ENCODE peak calls at places on chromosomes 4 and X, in six cellular contexts. T is osteoblast; Z is CD4-positive, CD25-positive, alpha-beta regulatory T cell; Y is colonic mucosa; X is testis; J is left ventricle myocardium inferior. C is an unnamed sample.

GRCh38 chr4:51870441-51871188 is 27.7 kb downstream of the DCUN1D4 start:
- DNase-seq in Y (no peak), T (no peak), Z (no peak), J (no peak), X (no peak), C (no peak)

GRCh38 chrX:49712577-49712976 is 16.8 kb upstream of the PAGE1 start:
- DNase-seq in J (no peak), T (no peak), Z (no peak), X (no peak), Y (no peak), C (no peak)

GRCh38 chr4:160180206-160180605 is 1077.3 kb downstream of the RAPGEF2 start:
- DNase-seq in Y (no peak), X (no peak), Z (no peak), T (peak; percentile 42), J (no peak), C (no peak)

GRCh38 chr4:54475546-54475945 is 182.2 kb upstream of the KIT start:
- DNase-seq in Z (no peak), Y (no peak), T (no peak), X (no peak), J (no peak), C (no peak)

GRCh38 chr4:134024251-134024650 is 177.3 kb downstream of the PABPC4L start:
- DNase-seq in T (no peak), X (no peak), Z (no peak), Y (no peak), J (no peak), C (no peak)

GRCh38 chr4:2071912-2072867 is 13.1 kb downstream of the NAT8L start:
- DNase-seq in Y (no peak), J (no peak), T (peak; percentile 81), X (peak; percentile 82), Z (no peak), C (no peak)

GRCh38 chr4:62717144-62717543 is 1517.0 kb downstream of the ADGRL3 start:
- DNase-seq in Y (no peak), X (no peak), Z (no peak), T (no peak), J (no peak), C (no peak)

GRCh38 chr4:37722000-37722638 is 35.9 kb upstream of the RELL1 start:
- DNase-seq in Z (no peak), Y (no peak), J (no peak), X (no peak), T (no peak), C (peak; percentile 10)

GRCh38 chrX:13638021-13638420 is 14.9 kb upstream of the TCEANC start:
- DNase-seq in Z (no peak), X (no peak), Y (no peak), T (no peak), J (no peak), C (no peak)

GRCh38 chrX:18543738-18544137 is 118.3 kb downstream of the CDKL5 start:
- DNase-seq in T (no peak), Y (no peak), Z (no peak), J (no peak), X (no peak), C (no peak)

GRCh38 chrX:153633607-153634180 is 13.3 kb upstream of the DUSP9 start:
- DNase-seq in J (no peak), Y (no peak), T (peak; percentile 68), X (no peak), Z (no peak), C (no peak)

GRCh38 chr4:183658362-183659028 is 490 bp downstream of the RWDD4 start:
- DNase-seq in J (peak; percentile 32), Y (peak; percentile 33), Z (peak; percentile 8), X (peak; percentile 30), T (peak; percentile 83), C (no peak)

GRCh38 chr4:8162625-8163024 is 4.0 kb upstream of the ABLIM2 start:
- DNase-seq in Y (no peak), Z (no peak), X (no peak), J (no peak), T (peak; percentile 36), C (no peak)

GRCh38 chr4:22241415-22241814 is 274.5 kb downstream of the ADGRA3 start:
- DNase-seq in X (no peak), Y (no peak), J (no peak), Z (no peak), T (no peak), C (no peak)

GRCh38 chr4:153159016-153159415 is 45.2 kb upstream of the TRIM2 start:
- DNase-seq in Z (no peak), T (no peak), J (no peak), X (no peak), Y (no peak), C (peak; percentile 11)

GRCh38 chrX:42664706-42665105 is 113.3 kb downstream of the PPP1R2C start:
- DNase-seq in Z (no peak), Y (no peak), J (no peak), T (no peak), X (no peak), C (no peak)

GRCh38 chr4:163448541-163449203 is 24.9 kb downstream of the TKTL2 start:
- DNase-seq in T (peak; percentile 31), X (no peak), Z (no peak), J (no peak), Y (no peak), C (no peak)

GRCh38 chrX:16212024-16212423 is 44.7 kb downstream of the MAGEB17 start:
- DNase-seq in Z (no peak), T (peak; percentile 44), Y (no peak), X (no peak), J (no peak), C (no peak)

GRCh38 chrX:68433155-68433980 is at the start of gene OPHN1:
- DNase-seq in X (peak; percentile 81), Z (no peak), T (peak; percentile 86), J (peak; percentile 76), Y (peak; percentile 85), C (no peak)

GRCh38 chr4:120948382-120948781 is 25.9 kb upstream of the PRDM5 start:
- DNase-seq in X (no peak), Y (peak; percentile 23), Z (no peak), T (no peak), J (no peak), C (no peak)

GRCh38 chrX:119690921-119691716 is 1.8 kb downstream of the SEPTIN6 start:
- DNase-seq in Z (peak; percentile 39), J (no peak), Y (no peak), X (peak; percentile 75), T (no peak), C (no peak)

GRCh38 chrX:83508526-83509245 is 596 bp downstream of the POU3F4 start:
- DNase-seq in T (peak; percentile 38), Z (no peak), Y (no peak), X (no peak), J (no peak), C (no peak)

GRCh38 chr4:83207497-83208105 is 77.0 kb downstream of the COQ2 start:
- DNase-seq in Z (no peak), T (no peak), Y (peak; percentile 74), X (no peak), J (no peak), C (no peak)

GRCh38 chr4:960736-961650 is 12.4 kb downstream of the DGKQ start:
- DNase-seq in Z (no peak), Y (no peak), X (no peak), J (no peak), T (peak; percentile 78), C (no peak)

DNA sequence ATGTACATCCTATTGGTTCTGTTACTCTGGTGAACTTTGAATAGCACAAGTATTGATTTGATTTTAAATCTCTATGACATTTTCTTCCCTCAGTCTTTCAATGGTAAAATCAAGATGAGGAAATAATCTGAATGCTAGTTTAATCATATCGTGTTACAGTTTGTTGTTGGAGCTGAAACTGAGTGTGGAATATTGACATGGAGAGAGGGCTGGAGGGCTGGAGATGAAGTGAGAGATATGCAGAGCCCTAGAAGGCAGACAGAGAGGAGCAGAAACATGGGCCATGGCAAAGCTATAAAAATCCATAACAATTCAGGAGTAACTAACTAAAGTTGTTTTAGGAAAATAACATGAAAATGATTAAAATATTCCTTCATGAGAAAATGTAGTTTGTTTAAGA is 141.1 kb downstream of the BANK1 start:
- DNase-seq in J (no peak), X (no peak), Y (no peak), T (no peak), Z (no peak), C (no peak)
- H3K27ac ChIP-seq in J (no peak overlapping the region), X (no peak overlapping the region), Y (no peak overlapping the region), T (no peak overlapping the region), Z (no peak overlapping the region), C (no peak overlapping the region)

DNA sequence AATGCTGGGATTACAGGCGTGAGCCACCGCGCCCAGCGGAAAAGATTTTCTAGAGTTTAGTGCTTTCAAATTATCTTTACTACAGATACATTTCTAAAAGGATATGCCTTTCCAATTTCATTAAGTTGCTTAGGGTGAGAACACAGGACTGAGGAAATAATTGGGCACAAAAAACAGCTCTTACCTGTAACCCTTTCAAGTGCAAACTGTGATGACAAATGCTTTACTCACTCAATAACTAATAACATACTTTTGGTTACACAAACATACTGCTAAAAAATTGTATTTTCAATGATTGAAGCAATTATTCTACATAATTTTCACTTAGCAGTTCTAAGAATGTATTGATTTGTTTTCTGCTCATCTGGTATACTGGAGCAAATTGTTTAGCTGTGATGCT is 40.2 kb downstream of the PALLD start:
- DNase-seq in T (no peak), J (no peak), Y (no peak), Z (no peak), X (no peak), C (no peak)
- H3K4me3 ChIP-seq in T (no peak overlapping the region), J (no peak overlapping the region), Y (no peak overlapping the region), Z (no peak overlapping the region), X (peak overlapping the region; percentile 48), C (no peak overlapping the region)

GRCh38 chrX:133868687-133869086 is 116.7 kb downstream of the GPC3 start:
- DNase-seq in Y (no peak), T (no peak), X (no peak), Z (no peak), J (no peak), C (no peak)

GRCh38 chrX:133869270-133869669 is 116.1 kb downstream of the GPC3 start:
- DNase-seq in Z (no peak), T (no peak), J (no peak), Y (no peak), X (no peak), C (no peak)

GRCh38 chrX:133868250-133868649 is 117.1 kb downstream of the GPC3 start:
- DNase-seq in X (no peak), Z (no peak), J (no peak), Y (no peak), T (no peak), C (no peak)

GRCh38 chrX:133865761-133866470 is 119.5 kb downstream of the GPC3 start:
- DNase-seq in Y (no peak), J (no peak), T (no peak), Z (no peak), X (no peak), C (no peak)
- H3K27me3 ChIP-seq in Y (no peaks in the 10 kb centered on the region), J (no peaks in the 10 kb centered on the region), T (no peaks in the 10 kb centered on the region), Z (no peaks in the 10 kb centered on the region), X (no peaks in the 10 kb centered on the region), C (no peaks in the 10 kb centered on the region)

DNA sequence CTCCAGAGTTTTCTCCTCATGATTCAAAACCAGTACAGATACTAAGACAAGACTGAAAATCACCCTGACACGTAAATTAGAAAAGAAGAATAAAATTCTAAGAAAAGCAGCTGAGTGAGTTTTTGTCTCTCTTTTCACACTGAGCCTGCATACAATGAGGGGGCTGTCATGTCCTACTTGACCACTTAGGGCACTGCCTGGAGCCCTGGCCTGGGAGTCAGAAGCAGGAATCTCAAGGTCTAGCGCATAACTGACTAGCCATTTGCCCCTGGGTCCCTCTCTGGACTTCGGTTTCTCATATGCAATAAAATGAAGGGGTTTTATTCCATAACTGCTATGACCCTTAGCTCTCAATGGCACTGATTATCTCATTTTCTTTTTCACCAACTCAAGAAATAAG is 36.7 kb upstream of the SLC25A4 start:
- DNase-seq in T (no peak), J (no peak), X (no peak), Y (no peak), Z (no peak), C (no peak)
- H3K27ac ChIP-seq in T (no peak overlapping the region), J (no peak overlapping the region), X (no peak overlapping the region), Y (no peak overlapping the region), Z (no peak overlapping the region), C (no peak overlapping the region)

C was measured in CD4-positive, alpha-beta memory T cell.